ENCODE peak calls at places on chromosomes 1 and 21, in nine cellular contexts. P, C, T, S, F, O, B, N and X are unnamed samples.

GRCh38 chr1:70462611-70463010 is 51.5 kb downstream of the CTH start:
- DNase-seq in P (no peak), C (no peak), T (no peak), S (no peak), F (no peak), O (no peak), B (no peak), N (no peak), X (no peak)

GRCh38 chr1:173392895-173393654 is 84.1 kb upstream of the PRDX6 start:
- DNase-seq in P (no peak), C (no peak), T (no peak), S (no peak), F (no peak), O (no peak), B (no peak), N (peak; percentile 32), X (no peak)

GRCh38 chr1:156584813-156585212 is 5.3 kb downstream of the TTC24 start:
- DNase-seq in P (no peak), C (no peak), T (no peak), S (no peak), F (no peak), O (no peak), B (no peak), N (no peak), X (no peak)

GRCh38 chr1:110237406-110238152 is 27.5 kb downstream of the KCNC4 start:
- DNase-seq in P (no peak), C (no peak), T (no peak), S (no peak), F (no peak), O (no peak), B (no peak), N (no peak), X (no peak)

GRCh38 chr1:110083453-110084225 is 13.2 kb upstream of the ALX3 start:
- DNase-seq in P (no peak), C (peak; percentile 50), T (peak; percentile 5), S (no peak), F (no peak), O (no peak), B (no peak), N (no peak), X (peak; percentile 50)

GRCh38 chr1:182762536-182762935 is 27.0 kb upstream of the NPL start:
- DNase-seq in P (no peak), C (no peak), T (no peak), S (no peak), F (no peak), O (no peak), B (no peak), N (no peak), X (no peak)

GRCh38 chr1:182003953-182004586 is 57.4 kb downstream of the ZNF648 start:
- DNase-seq in P (no peak), C (no peak), T (no peak), S (peak; percentile 47), F (no peak), O (no peak), B (peak; percentile 68), N (no peak), X (peak; percentile 21)

GRCh38 chr1:101905298-101905794 is 91.4 kb downstream of the OLFM3 start:
- DNase-seq in P (no peak), C (no peak), T (no peak), S (no peak), F (no peak), O (no peak), B (no peak), N (no peak), X (no peak)

GRCh38 chr21:45998276-45998701 is 16.7 kb downstream of the COL6A1 start:
- DNase-seq in P (peak; percentile 63), C (no peak), T (no peak), S (peak; percentile 11), F (no peak), O (peak; percentile 63), B (peak; percentile 3), N (no peak), X (peak; percentile 42)

DNA sequence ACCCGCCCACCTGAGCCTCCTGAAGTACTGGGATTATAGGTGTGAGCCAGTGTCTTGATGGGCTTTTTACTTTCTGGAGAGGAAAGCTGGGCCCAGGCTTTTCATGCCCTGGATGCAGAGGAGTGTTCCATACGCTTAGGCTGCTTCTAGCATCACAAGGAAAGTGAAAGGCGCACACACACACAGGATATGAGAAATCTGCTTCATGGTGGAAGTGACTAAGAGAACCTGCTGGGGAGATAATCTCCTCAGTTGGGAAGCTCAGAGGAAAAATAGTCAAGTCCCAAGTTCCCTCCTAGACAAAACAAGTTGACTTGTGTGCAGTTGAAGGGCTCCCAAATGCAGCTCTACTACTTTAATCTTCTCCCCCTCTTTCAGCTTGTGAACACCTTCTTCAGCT is 2.2 kb downstream of the NUDC start:
- DNase-seq in P (no peak), C (no peak), T (no peak), S (no peak), F (no peak), O (no peak), B (no peak), N (peak; percentile 70), X (no peak)
- H3K4me1 ChIP-seq in P (peaks cover 18% of the 10 kb centered on the region), C (peaks cover 3% of the 10 kb centered on the region), T (peaks cover 12% of the 10 kb centered on the region), S (peaks cover 36% of the 10 kb centered on the region), F (peaks cover 29% of the 10 kb centered on the region), O (peaks cover 18% of the 10 kb centered on the region), B (peaks cover 20% of the 10 kb centered on the region), N (peaks cover 26% of the 10 kb centered on the region), X (peaks cover 17% of the 10 kb centered on the region)

GRCh38 chr1:236524142-236524891 is 535 bp downstream of the LGALS8 start:
- DNase-seq in P (no peak), C (no peak), T (peak; percentile 70), S (no peak), F (peak; percentile 61), O (peak; percentile 81), B (peak; percentile 32), N (peak; percentile 75), X (no peak)
- H3K4me1 ChIP-seq in P (peaks cover 11% of the 10 kb centered on the region), C (peaks cover 1% of the 10 kb centered on the region), T (peaks cover 5% of the 10 kb centered on the region), S (peaks cover 46% of the 10 kb centered on the region), F (peaks cover 15% of the 10 kb centered on the region), O (peaks cover 6% of the 10 kb centered on the region), B (peaks cover 11% of the 10 kb centered on the region), N (no peaks in the 10 kb centered on the region), X (peaks cover 6% of the 10 kb centered on the region)

GRCh38 chr1:58779837-58780585 is 3.8 kb downstream of the JUN start:
- DNase-seq in P (no peak), C (peak; percentile 39), T (peak; percentile 19), S (peak; percentile 15), F (peak; percentile 79), O (peak; percentile 83), B (peak; percentile 48), N (peak; percentile 79), X (no peak)

GRCh38 chr1:58780586-58781452 is 3.0 kb downstream of the JUN start:
- DNase-seq in P (no peak), C (no peak), T (peak; percentile 28), S (no peak), F (peak; percentile 64), O (no peak), B (no peak), N (peak; percentile 38), X (no peak)

GRCh38 chr1:58779059-58779754 is 4.6 kb downstream of the JUN start:
- DNase-seq in P (no peak), C (no peak), T (no peak), S (no peak), F (no peak), O (no peak), B (no peak), N (peak; percentile 56), X (no peak)

GRCh38 chr1:58781541-58782307 is 2.1 kb downstream of the JUN start:
- DNase-seq in P (peak; percentile 89), C (peak; percentile 86), T (peak; percentile 53), S (peak; percentile 76), F (peak; percentile 77), O (peak; percentile 84), B (peak; percentile 78), N (peak; percentile 73), X (peak; percentile 89)

DNA sequence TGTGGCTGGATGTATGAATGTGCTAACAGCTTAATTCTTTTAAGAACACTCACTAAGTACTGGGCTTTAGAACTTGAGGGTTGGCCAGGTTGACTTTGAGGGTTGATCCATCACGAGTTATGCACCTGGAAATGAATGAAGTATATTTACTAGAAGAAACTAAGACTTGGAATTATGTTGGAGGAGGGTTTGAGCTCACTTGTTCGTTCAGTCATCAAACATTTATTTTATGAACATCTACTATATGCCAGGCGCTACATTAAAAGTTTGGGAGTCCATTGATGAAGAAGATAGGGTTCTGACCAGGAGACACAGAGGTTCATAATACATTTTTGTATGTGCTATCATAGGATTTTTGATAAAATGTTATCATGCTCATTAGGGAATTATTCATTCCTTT is 5.3 kb downstream of the JUN start:
- DNase-seq in P (no peak), C (no peak), T (no peak), S (no peak), F (peak; percentile 16), O (no peak), B (no peak), N (no peak), X (no peak)
- H3K4me1 ChIP-seq in P (peaks cover 11% of the 10 kb centered on the region), C (peaks cover 1% of the 10 kb centered on the region), T (peaks cover 8% of the 10 kb centered on the region), S (peaks cover 53% of the 10 kb centered on the region), F (peaks cover 14% of the 10 kb centered on the region), O (peaks cover 12% of the 10 kb centered on the region), B (peaks cover 20% of the 10 kb centered on the region), N (peaks cover 21% of the 10 kb centered on the region), X (peaks cover 20% of the 10 kb centered on the region)

DNA sequence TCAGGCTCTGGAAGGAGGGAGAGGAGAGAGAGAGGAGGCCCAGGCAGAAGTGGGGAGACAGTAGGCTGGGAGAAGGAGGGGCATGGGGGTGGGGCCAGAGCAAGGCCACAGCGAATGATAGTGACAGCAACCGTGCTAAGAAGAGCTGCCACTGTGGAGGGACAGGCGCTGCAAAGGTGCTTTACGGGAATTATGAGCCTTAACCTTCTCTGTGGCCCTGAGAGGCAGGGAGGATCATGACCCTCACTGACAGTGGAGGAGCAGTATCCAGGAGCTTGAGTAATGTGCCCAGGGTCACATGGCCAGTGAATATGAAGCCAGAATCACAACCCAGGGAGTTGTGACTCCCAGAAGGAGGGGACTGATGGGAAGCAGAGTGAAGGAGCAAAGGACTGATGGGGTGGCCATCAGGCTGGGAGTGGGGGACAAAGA is 53.4 kb upstream of the RPL11 start:
- DNase-seq in P (no peak), C (no peak), T (no peak), S (no peak), F (no peak), O (no peak), B (no peak), N (no peak), X (peak; percentile 62)
- H3K4me1 ChIP-seq in P (no peaks in the 10 kb centered on the region), C (peaks cover 6% of the 10 kb centered on the region), T (no peaks in the 10 kb centered on the region), S (peaks cover 48% of the 10 kb centered on the region), F (peaks cover 4% of the 10 kb centered on the region), O (peaks cover 3% of the 10 kb centered on the region), B (peaks cover 4% of the 10 kb centered on the region), N (no peaks in the 10 kb centered on the region), X (peaks cover 11% of the 10 kb centered on the region)

DNA sequence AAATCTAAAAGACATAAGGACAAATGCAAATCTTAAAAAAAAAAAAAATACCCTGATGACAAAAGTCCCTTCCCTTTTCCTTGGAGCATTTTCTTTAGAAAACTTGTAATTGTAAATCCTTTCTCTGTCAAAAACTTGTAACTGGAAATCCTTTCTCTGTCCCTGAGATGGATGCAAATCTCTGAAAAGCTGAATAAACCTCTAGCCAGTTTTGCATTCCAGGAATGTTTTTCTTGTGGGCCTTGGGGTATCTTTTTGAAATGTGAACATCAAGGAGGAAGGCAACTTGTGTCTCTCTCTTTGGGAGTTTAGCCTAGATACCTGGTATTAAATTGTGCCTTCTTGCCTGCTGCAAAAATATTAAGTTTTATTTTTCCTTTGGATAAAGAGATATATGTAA is 305.3 kb downstream of the KCNT2 start:
- DNase-seq in P (no peak), C (no peak), T (no peak), S (no peak), F (no peak), O (no peak), B (no peak), N (no peak), X (no peak)
- H3K4me1 ChIP-seq in P (no peaks in the 10 kb centered on the region), C (no peaks in the 10 kb centered on the region), T (no peaks in the 10 kb centered on the region), S (no peaks in the 10 kb centered on the region), F (no peaks in the 10 kb centered on the region), O (no peaks in the 10 kb centered on the region), B (no peaks in the 10 kb centered on the region), N (no peaks in the 10 kb centered on the region), X (no peaks in the 10 kb centered on the region)